ENCODE peak calls at places on chromosomes 3 and 15, in six cellular contexts. G is fibroblast of lung; M is heart left ventricle; Y is CD4-positive, alpha-beta T cell; B is HL-60; J is psoas muscle. A is an unnamed sample.

GRCh38 chr3:61559108-61559731 is 2.2 kb upstream of the PTPRG start:
- DNase-seq in G (no peak), M (no peak), Y (no peak), B (no peak), J (no peak), A (no peak)

GRCh38 chr3:41318520-41318919 is 119.2 kb downstream of the CTNNB1 start:
- DNase-seq in G (no peak), M (no peak), Y (no peak), B (no peak), J (no peak), A (no peak)

GRCh38 chr3:45599424-45599886 is 4.9 kb downstream of the LIMD1 start:
- DNase-seq in G (no peak), M (no peak), Y (no peak), B (no peak), J (no peak), A (no peak)

GRCh38 chr15:94972314-94972713 is 741.0 kb downstream of the MCTP2 start:
- DNase-seq in G (no peak), M (no peak), Y (no peak), B (no peak), J (no peak), A (no peak)

GRCh38 chr3:41417574-41417973 is 218.3 kb downstream of the CTNNB1 start:
- DNase-seq in G (no peak), M (no peak), Y (no peak), B (no peak), J (no peak), A (no peak)

GRCh38 chr15:39392469-39393047 is 188.3 kb upstream of the THBS1 start:
- DNase-seq in G (no peak), M (no peak), Y (no peak), B (no peak), J (no peak), A (no peak)

GRCh38 chr3:127814325-127814781 is 8.0 kb downstream of the MGLL start:
- DNase-seq in G (no peak), M (no peak), Y (no peak), B (no peak), J (no peak), A (no peak)

GRCh38 chr3:23325466-23326065 is 122.4 kb downstream of the UBE2E2 start:
- DNase-seq in G (no peak), M (no peak), Y (no peak), B (no peak), J (no peak), A (no peak)

GRCh38 chr15:99437315-99438221 is 128.2 kb upstream of the MEF2A start:
- DNase-seq in G (no peak), M (no peak), Y (no peak), B (no peak), J (no peak), A (no peak)

GRCh38 chr15:63146684-63147083 is 10.6 kb downstream of the RPS27L start:
- DNase-seq in G (peak; percentile 60), M (no peak), Y (no peak), B (no peak), J (no peak), A (no peak)

GRCh38 chr3:177421176-177421782 is 224.0 kb upstream of the TBL1XR1 start:
- DNase-seq in G (no peak), M (no peak), Y (no peak), B (no peak), J (no peak), A (no peak)

GRCh38 chr15:73802336-73803105 is 49.4 kb upstream of the INSYN1 start:
- DNase-seq in G (no peak), M (peak; percentile 83), Y (no peak), B (no peak), J (peak; percentile 35), A (no peak)

DNA sequence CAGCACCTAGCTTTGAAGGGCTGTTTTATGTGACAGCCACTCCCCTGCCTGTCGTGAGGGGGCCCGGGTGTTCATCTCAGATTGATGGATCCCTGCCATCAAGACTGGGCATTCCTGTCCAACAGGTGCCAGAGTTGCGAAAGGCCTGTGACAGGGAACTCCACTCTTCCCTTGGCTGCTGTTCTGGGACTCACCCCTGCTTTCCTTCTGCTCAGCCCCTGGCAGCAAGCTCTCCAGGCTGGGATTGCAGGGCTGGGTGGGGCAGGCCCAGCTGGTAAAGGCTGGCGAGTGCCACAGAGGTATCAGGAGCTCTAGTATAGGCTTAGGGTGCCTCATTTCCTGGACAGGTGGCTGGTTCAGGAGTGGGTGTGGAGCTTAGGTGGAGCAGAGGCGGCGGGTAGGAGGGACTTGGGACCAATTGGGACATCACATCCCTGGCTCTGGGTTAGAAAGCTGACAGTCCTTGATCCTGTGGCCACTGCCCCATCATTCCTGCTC is at the start of gene PLA2G4B:
- DNase-seq in G (no peak), M (peak; percentile 41), Y (no peak), B (no peak), J (peak; percentile 59), A (peak; percentile 86)
- H3K27ac ChIP-seq in G (no peak within 1 kb of the TSS), M (no peak within 1 kb of the TSS), Y (no peak within 1 kb of the TSS), B (no peak within 1 kb of the TSS), J (peak within 1 kb of the TSS; percentile 78), A (peak within 1 kb of the TSS; percentile 56)

GRCh38 chr3:53495091-53495517 is 693 bp downstream of the CACNA1D start:
- DNase-seq in G (no peak), M (no peak), Y (no peak), B (no peak), J (peak; percentile 14), A (no peak)
- H3K27me3 ChIP-seq in G (peaks cover 33% of the 10 kb centered on the region), M (peaks cover 45% of the 10 kb centered on the region), Y (peaks cover 63% of the 10 kb centered on the region), B (peaks cover 55% of the 10 kb centered on the region), J (peaks cover 63% of the 10 kb centered on the region), A (peaks cover 5% of the 10 kb centered on the region)

GRCh38 chr3:138434875-138435772 is 708 bp downstream of the ESYT3 start:
- DNase-seq in G (no peak), M (no peak), Y (no peak), B (no peak), J (no peak), A (no peak)

GRCh38 chr3:138435840-138436239 is 1.4 kb downstream of the ESYT3 start:
- DNase-seq in G (no peak), M (no peak), Y (no peak), B (no peak), J (no peak), A (no peak)

GRCh38 chr3:138432576-138433240 is 1.7 kb upstream of the ESYT3 start:
- DNase-seq in G (no peak), M (no peak), Y (no peak), B (no peak), J (no peak), A (no peak)

GRCh38 chr3:138433892-138434275 is 532 bp upstream of the ESYT3 start:
- DNase-seq in G (no peak), M (no peak), Y (no peak), B (no peak), J (no peak), A (peak; percentile 53)

GRCh38 chr3:138434276-138434874 is at the start of gene ESYT3:
- DNase-seq in G (peak; percentile 26), M (peak; percentile 65), Y (no peak), B (peak; percentile 24), J (peak; percentile 73), A (peak; percentile 96)
- H3K27ac ChIP-seq in G (no peak within 1 kb of the TSS), M (no peak within 1 kb of the TSS), Y (no peak within 1 kb of the TSS), B (no peak within 1 kb of the TSS), J (peak within 1 kb of the TSS; percentile 30), A (peak within 1 kb of the TSS; percentile 53)

DNA sequence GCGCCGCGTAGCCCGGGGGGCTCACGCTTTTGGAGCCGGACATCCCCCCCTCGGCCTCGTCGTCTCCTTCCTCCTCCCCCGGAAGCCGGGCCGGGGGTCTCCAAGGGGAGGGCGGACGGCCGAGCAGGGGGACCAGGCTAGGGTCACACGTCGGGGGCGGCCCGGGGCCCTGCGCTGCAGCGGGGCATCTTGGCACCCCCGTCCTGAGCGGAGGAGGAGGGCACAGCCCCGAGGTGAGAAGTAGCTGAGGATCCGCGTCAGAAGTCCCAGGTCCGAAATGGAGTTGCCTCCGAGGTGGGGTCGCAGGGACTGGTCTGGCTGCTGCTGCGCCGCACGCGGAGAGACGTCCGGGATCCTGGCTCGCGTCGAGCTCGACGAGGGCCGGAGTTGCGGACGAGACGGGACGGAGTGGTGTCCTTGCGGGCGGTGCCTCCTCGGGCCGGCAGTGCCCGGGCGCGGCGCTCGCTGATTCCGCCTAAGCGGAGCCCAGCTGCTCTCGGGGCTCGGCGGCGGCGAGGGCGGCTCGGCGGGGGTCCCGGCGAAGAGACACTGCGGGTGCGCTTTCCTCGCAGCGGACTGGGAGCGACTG is at the start of gene ADCY5:
- DNase-seq in G (no peak), M (no peak), Y (no peak), B (no peak), J (peak; percentile 19), A (no peak)
- H3K27me3 ChIP-seq in G (peaks cover 53% of the 10 kb centered on the region), M (peaks cover 15% of the 10 kb centered on the region), Y (peaks cover 49% of the 10 kb centered on the region), B (peaks cover 35% of the 10 kb centered on the region), J (peaks cover 67% of the 10 kb centered on the region), A (peaks cover 29% of the 10 kb centered on the region)

GRCh38 chr15:90021108-90021507 is 20.0 kb downstream of the ZNF710 start:
- DNase-seq in G (no peak), M (no peak), Y (no peak), B (no peak), J (no peak), A (peak; percentile 25)

GRCh38 chr15:90018216-90018831 is 17.2 kb downstream of the ZNF710 start:
- DNase-seq in G (no peak), M (no peak), Y (no peak), B (no peak), J (no peak), A (no peak)

GRCh38 chr15:90022345-90022744 is 21.2 kb downstream of the ZNF710 start:
- DNase-seq in G (no peak), M (no peak), Y (no peak), B (no peak), J (no peak), A (no peak)

GRCh38 chr15:90019611-90020010 is 18.5 kb downstream of the ZNF710 start:
- DNase-seq in G (no peak), M (no peak), Y (no peak), B (no peak), J (no peak), A (peak; percentile 18)

DNA sequence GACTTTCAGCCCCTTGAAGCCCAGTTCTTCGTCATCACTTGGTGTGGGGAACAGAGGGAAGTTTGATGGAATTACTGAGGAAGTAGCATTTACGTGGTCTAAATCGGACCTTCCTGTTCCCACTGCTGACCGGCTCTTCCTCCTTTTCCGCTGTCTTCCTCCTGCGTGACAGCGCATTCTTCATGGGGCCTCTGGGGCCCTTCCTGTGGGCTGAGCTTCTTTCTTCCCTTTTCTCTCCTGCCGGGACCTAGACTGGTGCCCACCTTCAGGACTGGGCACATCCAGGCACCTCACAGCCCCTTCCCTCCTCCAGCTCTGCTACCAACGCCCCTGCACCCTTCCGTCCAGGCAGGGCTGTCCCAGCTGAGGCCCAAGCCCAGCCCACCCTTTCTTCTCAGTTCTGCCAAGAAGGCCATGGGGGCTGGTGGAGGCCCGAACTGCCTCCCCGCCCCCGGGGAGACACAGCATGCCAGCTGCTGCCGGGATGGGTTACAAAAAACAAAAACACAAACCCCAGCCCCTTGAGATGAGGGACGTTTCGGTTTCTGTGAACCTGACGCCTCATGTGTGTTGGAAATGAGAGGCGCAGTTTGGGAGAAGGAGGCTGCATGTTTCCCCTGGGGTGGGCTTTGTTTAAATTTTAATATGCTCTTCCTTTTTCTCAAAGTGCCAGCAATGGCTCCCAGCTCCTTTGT is 19.1 kb downstream of the ZNF710 start:
- DNase-seq in G (no peak), M (peak; percentile 54), Y (no peak), B (no peak), J (peak; percentile 25), A (peak; percentile 77)
- H3K27ac ChIP-seq in G (no peak overlapping the region), M (peak overlapping the region; percentile 59), Y (no peak overlapping the region), B (peak overlapping the region; percentile 77), J (no peak overlapping the region), A (peak overlapping the region; percentile 64)

DNA sequence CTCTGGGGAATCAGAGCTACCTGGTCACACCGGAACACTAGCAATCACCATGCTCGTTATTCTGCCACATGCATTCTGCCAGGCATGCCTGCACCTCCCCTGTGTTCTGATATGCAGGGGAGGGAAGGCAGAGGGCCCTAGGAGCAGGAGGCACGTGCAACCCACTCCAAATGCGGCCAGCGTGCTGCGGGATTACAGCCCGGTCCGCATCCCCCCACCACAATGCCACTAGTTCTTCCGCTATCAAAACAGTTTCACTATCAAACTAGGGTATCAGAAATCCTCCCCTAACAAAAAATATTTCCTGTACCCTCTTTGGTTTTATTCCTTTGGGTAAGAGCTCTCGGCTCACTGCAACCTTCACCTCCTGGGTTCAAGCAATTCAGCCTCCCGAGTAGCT is 223.2 kb upstream of the IGF1R start:
- DNase-seq in G (no peak), M (no peak), Y (no peak), B (no peak), J (no peak), A (no peak)
- H3K27me3 ChIP-seq in G (no peaks in the 10 kb centered on the region), M (peaks cover 60% of the 10 kb centered on the region), Y (peaks cover 61% of the 10 kb centered on the region), B (peaks cover 21% of the 10 kb centered on the region), J (peaks cover 74% of the 10 kb centered on the region), A (peaks cover 24% of the 10 kb centered on the region)